ENCODE peak calls at places on chromosomes 1 and 21, in four cellular contexts. One of them, this sample, is unnamed. For H3K27me3 and H3K4me1, the result is how much of the 10 kb centered on the place peaks cover.

GRCh38 chr1:175201061-175201508 is 8.5 kb upstream of the KIAA0040 start:
- DNase-seq in effector memory CD4-positive, alpha-beta T cell: no peak
- DNase-seq in HCT116: no peak
- DNase-seq in neural progenitor cell: no peak
- DNase-seq in this sample: peak

GRCh38 chr1:69290266-69290665 is 277.5 kb upstream of the LRRC7 start:
- DNase-seq in effector memory CD4-positive, alpha-beta T cell: no peak
- DNase-seq in HCT116: no peak
- DNase-seq in neural progenitor cell: no peak
- DNase-seq in this sample: no peak

GRCh38 chr1:151909167-151910149 is at the start of gene THEM4:
- DNase-seq in effector memory CD4-positive, alpha-beta T cell: peak
- DNase-seq in HCT116: peak
- DNase-seq in neural progenitor cell: peak
- DNase-seq in this sample: peak

GRCh38 chr1:87473203-87473661 is 144.6 kb downstream of the LMO4 start:
- DNase-seq in effector memory CD4-positive, alpha-beta T cell: no peak
- DNase-seq in HCT116: no peak
- DNase-seq in neural progenitor cell: no peak
- DNase-seq in this sample: no peak

GRCh38 chr1:10451286-10451685 is 1.5 kb downstream of the CORT start:
- DNase-seq in effector memory CD4-positive, alpha-beta T cell: no peak
- DNase-seq in HCT116: no peak
- DNase-seq in neural progenitor cell: peak
- DNase-seq in this sample: peak

GRCh38 chr1:75673399-75673798 is 51.1 kb upstream of the ACADM start:
- DNase-seq in effector memory CD4-positive, alpha-beta T cell: no peak
- DNase-seq in HCT116: no peak
- DNase-seq in neural progenitor cell: no peak
- DNase-seq in this sample: no peak

GRCh38 chr1:85579619-85580018 is 942 bp upstream of the CCN1 start:
- DNase-seq in effector memory CD4-positive, alpha-beta T cell: no peak
- DNase-seq in HCT116: no peak
- DNase-seq in neural progenitor cell: peak
- DNase-seq in this sample: peak

GRCh38 chr1:17765444-17766411 is 10.6 kb downstream of the ACTL8 start:
- DNase-seq in effector memory CD4-positive, alpha-beta T cell: no peak
- DNase-seq in HCT116: no peak
- DNase-seq in neural progenitor cell: no peak
- DNase-seq in this sample: peak

GRCh38 chr1:6447818-6448748 is 17.9 kb downstream of the TNFRSF25 start:
- DNase-seq in effector memory CD4-positive, alpha-beta T cell: peak
- DNase-seq in HCT116: peak
- DNase-seq in neural progenitor cell: peak
- DNase-seq in this sample: no peak

GRCh38 chr1:66435541-66435940 is 98.4 kb upstream of the SGIP1 start:
- DNase-seq in effector memory CD4-positive, alpha-beta T cell: no peak
- DNase-seq in HCT116: no peak
- DNase-seq in neural progenitor cell: no peak
- DNase-seq in this sample: no peak

GRCh38 chr1:25653558-25653957 is 37.0 kb downstream of the MAN1C1 start:
- DNase-seq in effector memory CD4-positive, alpha-beta T cell: no peak
- DNase-seq in HCT116: no peak
- DNase-seq in neural progenitor cell: no peak
- DNase-seq in this sample: peak
- H3K27me3 ChIP-seq in effector memory CD4-positive, alpha-beta T cell: under half
- H3K27me3 ChIP-seq in HCT116: under half
- H3K27me3 ChIP-seq in neural progenitor cell: under half
- H3K27me3 ChIP-seq in this sample: under half

DNA sequence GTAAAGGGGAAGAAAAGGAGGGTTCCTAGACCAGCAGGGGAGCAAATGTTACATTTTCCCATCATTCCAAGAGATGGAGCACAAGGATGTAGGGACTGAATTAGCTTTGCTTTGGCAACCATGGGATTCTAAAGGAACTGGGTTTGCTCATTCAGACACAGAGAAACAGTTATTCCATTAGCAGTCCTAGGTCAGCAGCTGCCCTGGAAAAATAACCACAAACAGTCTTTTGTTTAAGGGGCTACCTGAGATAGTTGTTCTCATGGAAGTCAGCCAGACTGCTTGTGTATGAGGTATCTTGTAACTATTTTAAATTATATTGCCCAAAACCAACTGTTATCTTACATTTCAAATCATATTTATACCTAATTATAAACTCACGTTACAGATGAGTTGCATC is 58.4 kb upstream of the VCAM1 start:
- DNase-seq in effector memory CD4-positive, alpha-beta T cell: no peak
- DNase-seq in HCT116: no peak
- DNase-seq in neural progenitor cell: no peak
- DNase-seq in this sample: no peak
- H3K4me1 ChIP-seq in effector memory CD4-positive, alpha-beta T cell: under half
- H3K4me1 ChIP-seq in HCT116: under half
- H3K4me1 ChIP-seq in neural progenitor cell: under half
- H3K4me1 ChIP-seq in this sample: under half

DNA sequence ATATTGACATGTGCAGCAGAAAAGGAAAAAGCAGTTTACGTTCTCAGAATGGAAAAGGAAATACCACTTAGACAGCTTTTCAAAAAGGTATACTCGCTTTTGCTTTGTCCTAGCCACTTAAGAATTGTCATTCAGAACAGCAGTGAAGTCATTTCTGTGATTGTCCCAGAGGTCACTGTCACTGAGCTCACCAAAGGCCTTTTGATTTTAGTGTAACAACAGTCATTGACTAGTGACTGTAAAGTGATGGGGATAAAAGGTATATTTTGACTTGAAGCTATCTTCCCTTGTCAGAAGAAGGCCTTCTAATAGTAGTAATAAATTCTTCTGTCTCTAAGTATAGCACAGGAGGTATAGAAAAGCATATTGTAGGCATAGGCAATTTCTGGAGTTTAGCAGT is 42.6 kb upstream of the TADA1 start:
- DNase-seq in effector memory CD4-positive, alpha-beta T cell: no peak
- DNase-seq in HCT116: no peak
- DNase-seq in neural progenitor cell: no peak
- DNase-seq in this sample: no peak
- H3K27me3 ChIP-seq in effector memory CD4-positive, alpha-beta T cell: under half
- H3K27me3 ChIP-seq in HCT116: under half
- H3K27me3 ChIP-seq in neural progenitor cell: half or more
- H3K27me3 ChIP-seq in this sample: under half

GRCh38 chr21:32301596-32301995 is 2.9 kb downstream of the MRAP start:
- DNase-seq in effector memory CD4-positive, alpha-beta T cell: no peak
- DNase-seq in HCT116: no peak
- DNase-seq in neural progenitor cell: no peak
- DNase-seq in this sample: no peak
- H3K4me1 ChIP-seq in effector memory CD4-positive, alpha-beta T cell: under half
- H3K4me1 ChIP-seq in HCT116: under half
- H3K4me1 ChIP-seq in neural progenitor cell: under half
- H3K4me1 ChIP-seq in this sample: under half